ENCODE peak calls at places on chromosome 11, in eight cellular contexts. V is WTC11, T is NCI-H187 treated with DMSO at 0.1 percent for 48 hours, L is M059J, H is EL, Z is AML-193, W is activated gamma-delta T cell treated with Interleukin-2 at 50 U/mL for 16 hours, A is caudate nucleus. R is an unnamed sample.
A peak's percentile ranks its signal among the peaks of the same experiment; 100 is the strongest.

GRCh38 chr11:117945047-117945820 is 16.0 kb upstream of the TMPRSS13 start:
- DNase-seq in Z (no peak), W (no peak), H (no peak), L (no peak), T (no peak), V (no peak), A (no peak), R (no peak)

GRCh38 chr11:70788247-70789022 is 390.1 kb downstream of the CTTN start:
- DNase-seq in A (no peak), V (no peak), L (peak; percentile 89), Z (no peak), T (no peak), W (no peak), H (peak; percentile 84), R (no peak)

GRCh38 chr11:19646921-19647320 is 65.7 kb upstream of the NAV2 start:
- DNase-seq in Z (no peak), T (no peak), L (peak; percentile 99), V (no peak), W (no peak), H (peak; percentile 96), A (no peak), R (peak; percentile 19)

GRCh38 chr11:118155781-118156530 is 3.3 kb upstream of the SCN4B start:
- DNase-seq in H (no peak), T (no peak), L (no peak), A (no peak), V (no peak), W (no peak), Z (no peak), R (no peak)

GRCh38 chr11:72962084-72962483 is 147.9 kb downstream of the ATG16L2 start:
- DNase-seq in A (no peak), V (no peak), Z (peak; percentile 62), T (no peak), H (peak; percentile 45), W (no peak), L (no peak), R (no peak)

GRCh38 chr11:119340335-119341221 is at the start of gene C1QTNF5:
- DNase-seq in V (peak; percentile 53), L (peak; percentile 61), W (no peak), T (no peak), Z (no peak), A (peak; percentile 32), H (peak; percentile 72), R (no peak)

GRCh38 chr11:32905028-32905667 is 12.5 kb downstream of the QSER1 start:
- DNase-seq in A (no peak), V (no peak), W (no peak), T (no peak), L (peak; percentile 12), H (no peak), Z (no peak), R (no peak)

GRCh38 chr11:67644042-67644441 is 4.5 kb upstream of the TBX10 start:
- DNase-seq in V (peak; percentile 22), A (no peak), L (peak; percentile 17), Z (peak; percentile 33), H (no peak), T (no peak), W (no peak), R (no peak)

GRCh38 chr11:67532889-67533288 is 9.6 kb upstream of the CABP2 start:
- DNase-seq in T (no peak), A (no peak), H (no peak), Z (no peak), W (no peak), L (no peak), V (no peak), R (no peak)

GRCh38 chr11:61082931-61083531 is 19.3 kb upstream of the CD5 start:
- DNase-seq in W (no peak), A (no peak), Z (no peak), T (no peak), V (no peak), L (no peak), H (no peak), R (no peak)

GRCh38 chr11:117221775-117222517 is 9.9 kb downstream of the PCSK7 start:
- DNase-seq in L (peak; percentile 79), T (peak; percentile 44), A (no peak), V (no peak), W (no peak), Z (no peak), H (peak; percentile 45), R (no peak)

GRCh38 chr11:66316849-66317251 is at the start of gene CD248:
- DNase-seq in A (no peak), L (no peak), V (peak; percentile 59), T (no peak), Z (no peak), H (peak; percentile 76), W (no peak), R (peak; percentile 90)

GRCh38 chr11:4539603-4540219 is 5.3 kb upstream of the OR52M1 start:
- DNase-seq in H (peak; percentile 36), A (peak; percentile 2), T (no peak), L (peak; percentile 28), V (peak; percentile 66), W (peak; percentile 36), Z (peak; percentile 57), R (peak; percentile 19)

GRCh38 chr11:70727899-70728620 is 329.7 kb downstream of the CTTN start:
- DNase-seq in Z (no peak), H (no peak), W (no peak), V (no peak), L (no peak), T (peak; percentile 41), A (no peak), R (no peak)

GRCh38 chr11:97225794-97226193 is 836.0 kb downstream of the JRKL start:
- DNase-seq in L (no peak), A (no peak), W (no peak), H (no peak), T (no peak), V (no peak), Z (no peak), R (no peak)

R was measured in BE2C.